ENCODE peak calls at places on chromosomes 11 and 22, in four cellular contexts. B, G, H and A are unnamed samples.

GRCh38 chr11:97722065-97722464 is 1298.7 kb upstream of the CNTN5 start:
- DNase-seq in B (no peak), H (no peak), G (peak; percentile 82), A (peak; percentile 76)

GRCh38 chr11:12090061-12090572 is 20.3 kb upstream of the MICAL2 start:
- DNase-seq in B (no peak), G (no peak), H (no peak), A (no peak)

GRCh38 chr11:72577271-72577681 is 96.9 kb downstream of the PDE2A start:
- DNase-seq in G (no peak), B (no peak), H (no peak), A (no peak)

GRCh38 chr11:122375687-122376399 is 259.8 kb upstream of the BLID start:
- DNase-seq in B (no peak), G (no peak), H (no peak), A (no peak)

GRCh38 chr11:82810326-82810725 is 76.7 kb upstream of the FAM181B start:
- DNase-seq in H (no peak), B (no peak), G (no peak), A (no peak)

GRCh38 chr11:12798609-12799011 is 124.4 kb downstream of the TEAD1 start:
- DNase-seq in G (no peak), B (no peak), H (no peak), A (no peak)

GRCh38 chr11:130916238-130916855 is at the start of gene SNX19:
- DNase-seq in G (peak; percentile 65), B (peak; percentile 88), H (peak; percentile 90), A (peak; percentile 45)

GRCh38 chr22:39251762-39252460 is 7.1 kb upstream of the PDGFB start:
- DNase-seq in G (peak; percentile 76), H (no peak), B (peak; percentile 75), A (no peak)

GRCh38 chr11:64134963-64135362 is 30.9 kb downstream of the MACROD1 start:
- DNase-seq in B (no peak), G (no peak), H (no peak), A (no peak)

GRCh38 chr22:42868751-42869251 is 11.7 kb upstream of the ARFGAP3 start:
- DNase-seq in G (no peak), H (no peak), B (peak; percentile 87), A (no peak)

GRCh38 chr22:20624161-20624616 is 116.8 kb downstream of the MED15 start:
- DNase-seq in G (no peak), H (no peak), B (no peak), A (no peak)

GRCh38 chr22:45550416-45550815 is 47.7 kb downstream of the FBLN1 start:
- DNase-seq in B (no peak), H (no peak), G (no peak), A (no peak)

GRCh38 chr11:112225753-112226061 is 521 bp upstream of the PTS start:
- DNase-seq in G (no peak), B (no peak), H (no peak), A (no peak)